ENCODE peak calls at places on chromosome 13, in seven cellular contexts. B, W, X, K, F, D and U are unnamed samples.

GRCh38 chr13:99908129-99908805 is 63.3 kb downstream of the ZIC5 start:
- DNase-seq in B (no peak), W (no peak), X (no peak), K (no peak), F (no peak), D (no peak), U (no peak)

GRCh38 chr13:113904411-113904810 is 40.5 kb upstream of the GAS6 start:
- DNase-seq in B (peak), W (peak), X (no peak), K (peak), F (no peak), D (peak), U (no peak)

GRCh38 chr13:75279834-75280369 is 202.1 kb downstream of the TBC1D4 start:
- DNase-seq in B (no peak), W (no peak), X (no peak), K (no peak), F (no peak), D (no peak), U (no peak)

GRCh38 chr13:29520671-29521070 is 74.8 kb downstream of the SLC7A1 start:
- DNase-seq in B (peak), W (no peak), X (no peak), K (no peak), F (no peak), D (peak), U (no peak)

GRCh38 chr13:30708541-30708940 is 26.8 kb upstream of the ALOX5AP start:
- DNase-seq in B (no peak), W (no peak), X (no peak), K (no peak), F (no peak), D (peak), U (no peak)

GRCh38 chr13:40101708-40102359 is 446.4 kb downstream of the COG6 start:
- DNase-seq in B (no peak), W (no peak), X (no peak), K (no peak), F (no peak), D (no peak), U (no peak)

GRCh38 chr13:41017153-41017552 is 2.0 kb downstream of the ELF1 start:
- DNase-seq in B (peak), W (peak), X (no peak), K (no peak), F (peak), D (no peak), U (no peak)

GRCh38 chr13:100235311-100235901 is 146.5 kb downstream of the PCCA start:
- DNase-seq in B (peak), W (peak), X (no peak), K (no peak), F (peak), D (peak), U (peak)

GRCh38 chr13:113887700-113888201 is 23.9 kb upstream of the GAS6 start:
- DNase-seq in B (no peak), W (no peak), X (no peak), K (no peak), F (no peak), D (peak), U (no peak)

GRCh38 chr13:104641309-104641708 is 1575.1 kb upstream of the SLC10A2 start:
- DNase-seq in B (no peak), W (no peak), X (no peak), K (no peak), F (peak), D (no peak), U (no peak)

GRCh38 chr13:113118328-113119021 is 4.1 kb upstream of the F10 start:
- DNase-seq in B (no peak), W (no peak), X (no peak), K (peak), F (no peak), D (no peak), U (peak)